ENCODE peak calls at places on chromosomes 1 and 21, in six cellular contexts. E, P, W, F, Q and H are unnamed samples.

GRCh38 chr21:34613679-34614442 is 1.1 kb downstream of the RCAN1 start:
- DNase-seq in E (no peak), P (no peak), W (no peak), F (no peak), Q (no peak), H (no peak)

GRCh38 chr1:38677311-38677710 is 182.3 kb downstream of the RRAGC start:
- DNase-seq in E (peak; percentile 8), P (no peak), W (no peak), F (no peak), Q (no peak), H (no peak)

GRCh38 chr21:36839123-36839522 is 127.3 kb downstream of the HLCS start:
- DNase-seq in E (no peak), P (no peak), W (no peak), F (no peak), Q (no peak), H (no peak)

GRCh38 chr1:224180783-224181452 is 2.1 kb upstream of the DEGS1 start:
- DNase-seq in E (no peak), P (peak; percentile 49), W (no peak), F (no peak), Q (no peak), H (no peak)

GRCh38 chr1:62325076-62325475 is 5.8 kb upstream of the KANK4 start:
- DNase-seq in E (no peak), P (no peak), W (no peak), F (no peak), Q (no peak), H (no peak)

GRCh38 chr1:95236784-95237575 is 3.0 kb downstream of the RWDD3 start:
- DNase-seq in E (no peak), P (no peak), W (no peak), F (no peak), Q (no peak), H (no peak)

GRCh38 chr21:38520511-38520910 is 22.2 kb upstream of the ERG start:
- DNase-seq in E (no peak), P (no peak), W (no peak), F (no peak), Q (no peak), H (no peak)

GRCh38 chr1:31645274-31645568 is 545 bp upstream of the PEF1 start:
- DNase-seq in E (no peak), P (no peak), W (no peak), F (no peak), Q (no peak), H (peak; percentile 93)

GRCh38 chr1:39632491-39633417 is 6.7 kb downstream of the HEYL start:
- DNase-seq in E (peak; percentile 68), P (peak; percentile 89), W (peak; percentile 75), F (no peak), Q (peak; percentile 81), H (peak; percentile 93)

GRCh38 chr1:83950106-83950661 is 48.7 kb downstream of the TTLL7 start:
- DNase-seq in E (no peak), P (no peak), W (no peak), F (no peak), Q (no peak), H (no peak)

GRCh38 chr1:110687244-110687643 is 12.5 kb upstream of the KCNA3 start:
- DNase-seq in E (no peak), P (no peak), W (no peak), F (no peak), Q (no peak), H (no peak)

GRCh38 chr21:38299651-38300050 is 42.9 kb downstream of the KCNJ15 start:
- DNase-seq in E (no peak), P (no peak), W (no peak), F (no peak), Q (no peak), H (no peak)

GRCh38 chr1:62508187-62508758 is 71.4 kb downstream of the USP1 start:
- DNase-seq in E (no peak), P (no peak), W (no peak), F (no peak), Q (no peak), H (no peak)

GRCh38 chr1:180248731-180249681 is 18.9 kb downstream of the LHX4 start:
- DNase-seq in E (peak; percentile 80), P (no peak), W (no peak), F (no peak), Q (no peak), H (no peak)

GRCh38 chr1:227729881-227730629 is 5.0 kb downstream of the JMJD4 start:
- DNase-seq in E (peak; percentile 81), P (no peak), W (no peak), F (no peak), Q (peak; percentile 31), H (no peak)

GRCh38 chr1:227728059-227728891 is 6.8 kb downstream of the JMJD4 start:
- DNase-seq in E (peak; percentile 85), P (peak; percentile 83), W (peak; percentile 85), F (peak; percentile 68), Q (peak; percentile 85), H (peak; percentile 83)

GRCh38 chr1:227726924-227727599 is 8.0 kb downstream of the JMJD4 start:
- DNase-seq in E (no peak), P (no peak), W (no peak), F (no peak), Q (no peak), H (no peak)

GRCh38 chr1:227729144-227729880 is 5.8 kb downstream of the JMJD4 start:
- DNase-seq in E (peak; percentile 66), P (no peak), W (no peak), F (no peak), Q (peak; percentile 21), H (no peak)

GRCh38 chr1:227728892-227729143 is 6.3 kb downstream of the JMJD4 start:
- DNase-seq in E (no peak), P (no peak), W (no peak), F (no peak), Q (peak; percentile 30), H (no peak)
- H3K27ac ChIP-seq in E (no peak overlapping the region), P (peak overlapping the region; percentile 73), W (peak overlapping the region; percentile 84), F (peak overlapping the region; percentile 42), Q (peak overlapping the region; percentile 62), H (peak overlapping the region; percentile 77)

GRCh38 chr1:43908226-43908625 is 25.4 kb upstream of the ARTN start:
- DNase-seq in E (no peak), P (no peak), W (no peak), F (no peak), Q (no peak), H (no peak)

GRCh38 chr1:43902058-43902831 is 31.4 kb upstream of the ARTN start:
- DNase-seq in E (no peak), P (no peak), W (no peak), F (no peak), Q (no peak), H (no peak)

GRCh38 chr1:43901562-43901961 is 32.0 kb upstream of the ARTN start:
- DNase-seq in E (no peak), P (no peak), W (no peak), F (no peak), Q (no peak), H (no peak)

GRCh38 chr1:43908858-43909257 is 24.7 kb upstream of the ARTN start:
- DNase-seq in E (no peak), P (no peak), W (no peak), F (no peak), Q (no peak), H (no peak)

GRCh38 chr1:43904660-43905551 is 28.7 kb upstream of the ARTN start:
- DNase-seq in E (no peak), P (no peak), W (no peak), F (no peak), Q (no peak), H (no peak)
- H3K27ac ChIP-seq in E (no peak overlapping the region), P (no peak overlapping the region), W (no peak overlapping the region), F (no peak overlapping the region), Q (no peak overlapping the region), H (no peak overlapping the region)

DNA sequence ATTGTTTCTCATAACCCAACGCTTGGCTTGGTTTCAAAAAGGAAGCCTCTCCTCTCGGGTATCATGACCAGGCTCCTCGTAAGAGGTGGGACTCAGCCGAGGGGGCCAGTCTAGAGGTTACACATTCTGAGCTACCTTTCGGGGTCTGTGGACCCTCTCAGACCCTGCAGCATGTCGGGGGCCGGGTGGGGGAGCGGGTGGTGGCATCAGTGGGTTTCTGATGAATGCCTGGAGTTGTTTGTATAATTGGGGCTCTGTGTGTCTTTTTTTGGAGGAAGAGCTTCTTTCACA is 229.3 kb downstream of the CAMTA1 start:
- DNase-seq in E (no peak), P (peak; percentile 16), W (no peak), F (no peak), Q (no peak), H (no peak)
- H3K27ac ChIP-seq in E (no peak overlapping the region), P (no peak overlapping the region), W (no peak overlapping the region), F (no peak overlapping the region), Q (peak overlapping the region; percentile 79), H (no peak overlapping the region)

GRCh38 chr1:67534627-67535065 is 104.4 kb upstream of the SERBP1 start:
- DNase-seq in E (no peak), P (no peak), W (no peak), F (no peak), Q (no peak), H (no peak)
- H3K27ac ChIP-seq in E (no peak overlapping the region), P (no peak overlapping the region), W (no peak overlapping the region), F (no peak overlapping the region), Q (no peak overlapping the region), H (peak overlapping the region; percentile 5)